ENCODE peak calls at places on chromosomes 13 and 19, in five cellular contexts. C is AG04450, Z is substantia nigra, E is adrenal gland, Y is neural progenitor cell. B is an unnamed sample.

GRCh38 chr19:52992109-52993004 is 21.4 kb upstream of the ERVV-1 start:
- DNase-seq in E (no peak), C (no peak), Z (no peak), Y (peak), B (peak)

GRCh38 chr13:74819549-74819948 is 662.4 kb downstream of the TBC1D4 start:
- DNase-seq in Z (no peak), Y (no peak), C (no peak), E (no peak), B (no peak)

GRCh38 chr19:3964256-3965194 is 6.4 kb downstream of the DAPK3 start:
- DNase-seq in Y (peak), E (no peak), C (no peak), Z (no peak), B (no peak)

GRCh38 chr13:99119686-99120085 is 81.0 kb upstream of the UBAC2 start:
- DNase-seq in Z (no peak), C (no peak), E (no peak), Y (no peak), B (no peak)

GRCh38 chr13:98353750-98354149 is 176.7 kb upstream of the RNF113B start:
- DNase-seq in E (no peak), Z (no peak), Y (no peak), C (no peak), B (no peak)

GRCh38 chr13:42594577-42595571 is 20.9 kb downstream of the TNFSF11 start:
- DNase-seq in E (peak), Y (peak), C (peak), Z (peak), B (peak)

GRCh38 chr19:3121821-3122511 is 13.9 kb upstream of the GNA15 start:
- DNase-seq in E (no peak), C (no peak), Z (no peak), Y (no peak), B (no peak)

GRCh38 chr13:46119883-46120614 is 15.2 kb upstream of the CPB2 start:
- DNase-seq in Y (no peak), Z (no peak), E (peak), C (no peak), B (peak)

GRCh38 chr13:66534561-66534960 is 695.6 kb downstream of the PCDH9 start:
- DNase-seq in E (no peak), Z (no peak), C (no peak), Y (no peak), B (no peak)

GRCh38 chr19:55559684-55560083 is 14.3 kb upstream of the SBK3 start:
- DNase-seq in E (no peak), Y (no peak), Z (no peak), C (no peak), B (no peak)

GRCh38 chr13:29539866-29540265 is 55.6 kb downstream of the SLC7A1 start:
- DNase-seq in Y (no peak), E (no peak), C (no peak), Z (no peak), B (no peak)

GRCh38 chr19:37941820-37942515 is 35.0 kb downstream of the SIPA1L3 start:
- DNase-seq in Y (peak), E (no peak), Z (no peak), C (no peak), B (no peak)

GRCh38 chr19:11196406-11197287 is 698 bp downstream of the KANK2 start:
- DNase-seq in Z (no peak), E (no peak), Y (peak), C (no peak), B (no peak)

GRCh38 chr13:82833928-82834327 is 1048.3 kb downstream of the SLITRK1 start:
- DNase-seq in Z (no peak), E (no peak), Y (no peak), C (peak), B (no peak)

GRCh38 chr19:11195169-11195568 is 2.2 kb downstream of the KANK2 start:
- DNase-seq in Y (no peak), E (no peak), Z (no peak), C (no peak), B (no peak)

GRCh38 chr13:76406243-76406642 is 480.0 kb downstream of the KCTD12 start:
- DNase-seq in Y (no peak), C (no peak), E (no peak), Z (no peak), B (no peak)

GRCh38 chr19:17073869-17074627 is 1.2 kb downstream of the HAUS8 start:
- DNase-seq in E (no peak), Z (no peak), Y (no peak), C (no peak), B (no peak)

GRCh38 chr13:39197645-39198007 is 159.4 kb downstream of the NHLRC3 start:
- DNase-seq in Z (no peak), C (no peak), Y (no peak), E (no peak), B (no peak)

GRCh38 chr13:98443329-98443728 is 133.6 kb downstream of the STK24 start:
- DNase-seq in Y (no peak), E (no peak), Z (no peak), C (peak), B (no peak)

GRCh38 chr13:30690282-30691188 is 44.8 kb upstream of the ALOX5AP start:
- DNase-seq in Y (no peak), Z (peak), C (peak), E (peak), B (peak)

GRCh38 chr19:19218911-19219310 is 7.2 kb downstream of the NCAN start:
- DNase-seq in E (no peak), C (no peak), Z (no peak), Y (no peak), B (no peak)

GRCh38 chr13:27822258-27822872 is 30.1 kb downstream of the GSX1 start:
- DNase-seq in Z (no peak), Y (peak), C (no peak), E (no peak), B (no peak)

GRCh38 chr19:49136771-49137171 is 17.4 kb downstream of the PPFIA3 start:
- DNase-seq in Y (no peak), E (no peak), Z (no peak), C (no peak), B (no peak)
- H3K27ac ChIP-seq in Y (no peak), E (no peak), Z (no peak), C (no peak), B (no peak)

GRCh38 chr19:41551711-41552110 is 24.3 kb upstream of the CEACAM21 start:
- DNase-seq in C (no peak), Y (no peak), E (no peak), Z (no peak), B (no peak)
- H3K27ac ChIP-seq in C (no peak), Y (no peak), E (no peak), Z (peak), B (no peak)

GRCh38 chr13:110963554-110963970 is 48.7 kb upstream of the ANKRD10 start:
- DNase-seq in Y (no peak), C (no peak), E (no peak), Z (no peak), B (no peak)
- H3K27ac ChIP-seq in Y (no peak), C (no peak), E (no peak), Z (no peak), B (no peak)

GRCh38 chr13:33249066-33249465 is 36.5 kb downstream of the STARD13 start:
- DNase-seq in Y (no peak), E (no peak), Z (no peak), C (no peak), B (no peak)

GRCh38 chr13:33251131-33251629 is 34.4 kb downstream of the STARD13 start:
- DNase-seq in E (peak), C (peak), Y (no peak), Z (peak), B (no peak)

GRCh38 chr13:33250594-33250993 is 35.0 kb downstream of the STARD13 start:
- DNase-seq in Y (no peak), C (no peak), Z (no peak), E (no peak), B (no peak)

GRCh38 chr13:33249894-33250293 is 35.7 kb downstream of the STARD13 start:
- DNase-seq in E (no peak), Y (no peak), C (no peak), Z (no peak), B (no peak)

GRCh38 chr13:33252103-33252502 is 33.5 kb downstream of the STARD13 start:
- DNase-seq in Z (no peak), Y (no peak), C (no peak), E (no peak), B (no peak)
- H3K27ac ChIP-seq in Z (no peak), Y (no peak), C (peak), E (no peak), B (no peak)

GRCh38 chr19:39444598-39445257 is 654 bp upstream of the SUPT5H start:
- DNase-seq in Y (no peak), C (no peak), E (no peak), Z (no peak), B (peak)

GRCh38 chr19:39445258-39446071 is at the start of gene SUPT5H:
- DNase-seq in Y (peak), E (peak), C (peak), Z (peak), B (peak)

GRCh38 chr19:39448271-39448670 is 2.9 kb downstream of the SUPT5H start:
- DNase-seq in C (no peak), E (no peak), Z (no peak), Y (no peak), B (no peak)

GRCh38 chr19:39446365-39447084 is 1.1 kb downstream of the SUPT5H start:
- DNase-seq in Y (no peak), Z (no peak), C (no peak), E (no peak), B (no peak)

DNA sequence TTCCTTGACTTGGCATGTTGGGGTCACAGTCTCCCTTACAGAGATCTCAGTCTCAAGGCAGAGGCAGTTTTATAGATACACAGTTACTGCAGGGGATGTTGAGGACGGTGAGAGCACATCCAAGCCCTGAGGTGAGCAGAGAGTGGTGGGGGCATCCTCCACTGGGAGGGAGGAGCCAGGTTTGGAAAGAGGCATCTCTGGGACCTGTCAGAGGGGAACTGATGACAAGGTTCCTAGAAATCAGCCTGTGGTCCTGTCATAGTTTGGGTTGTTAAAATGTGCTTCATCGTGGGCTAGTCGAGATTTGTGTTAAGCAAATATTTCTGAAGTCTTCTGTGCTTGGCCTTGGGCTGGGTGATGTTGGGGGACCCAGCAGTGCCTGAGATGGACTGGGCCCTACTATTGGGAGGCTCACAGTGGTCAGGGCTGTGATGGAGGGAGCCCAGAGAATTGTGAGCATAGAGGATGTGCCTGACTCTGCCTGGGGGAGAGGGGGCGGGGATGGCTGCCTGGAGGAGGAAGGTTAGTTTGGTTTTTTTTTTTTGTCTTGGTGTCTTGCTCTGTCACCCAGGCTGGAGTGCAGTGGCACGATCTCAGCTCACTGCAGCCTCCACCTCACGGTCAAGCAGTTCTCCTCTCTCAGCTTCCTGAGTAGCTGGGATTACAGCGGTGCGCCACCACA is 3.9 kb downstream of the SUPT5H start:
- DNase-seq in E (no peak), Y (no peak), C (no peak), Z (no peak), B (no peak)
- H3K27ac ChIP-seq in E (no peak), Y (no peak), C (no peak), Z (no peak), B (no peak)

GRCh38 chr19:46963093-46963734 is 56.4 kb upstream of the NPAS1 start:
- DNase-seq in Z (no peak), C (peak), Y (no peak), E (no peak), B (no peak)
- H3K27ac ChIP-seq in Z (peak), C (peak), Y (peak), E (no peak), B (no peak)

GRCh38 chr19:13017306-13018036 is 22.2 kb downstream of the NFIX start:
- DNase-seq in C (no peak), Y (no peak), E (no peak), Z (no peak), B (no peak)

GRCh38 chr19:13016245-13016627 is 21.0 kb downstream of the NFIX start:
- DNase-seq in Z (no peak), E (no peak), C (no peak), Y (no peak), B (no peak)

GRCh38 chr19:13015361-13016231 is 20.3 kb downstream of the NFIX start:
- DNase-seq in E (no peak), C (no peak), Y (peak), Z (no peak), B (no peak)

GRCh38 chr19:13018037-13018914 is 23.0 kb downstream of the NFIX start:
- DNase-seq in Z (peak), E (peak), C (no peak), Y (peak), B (peak)

DNA sequence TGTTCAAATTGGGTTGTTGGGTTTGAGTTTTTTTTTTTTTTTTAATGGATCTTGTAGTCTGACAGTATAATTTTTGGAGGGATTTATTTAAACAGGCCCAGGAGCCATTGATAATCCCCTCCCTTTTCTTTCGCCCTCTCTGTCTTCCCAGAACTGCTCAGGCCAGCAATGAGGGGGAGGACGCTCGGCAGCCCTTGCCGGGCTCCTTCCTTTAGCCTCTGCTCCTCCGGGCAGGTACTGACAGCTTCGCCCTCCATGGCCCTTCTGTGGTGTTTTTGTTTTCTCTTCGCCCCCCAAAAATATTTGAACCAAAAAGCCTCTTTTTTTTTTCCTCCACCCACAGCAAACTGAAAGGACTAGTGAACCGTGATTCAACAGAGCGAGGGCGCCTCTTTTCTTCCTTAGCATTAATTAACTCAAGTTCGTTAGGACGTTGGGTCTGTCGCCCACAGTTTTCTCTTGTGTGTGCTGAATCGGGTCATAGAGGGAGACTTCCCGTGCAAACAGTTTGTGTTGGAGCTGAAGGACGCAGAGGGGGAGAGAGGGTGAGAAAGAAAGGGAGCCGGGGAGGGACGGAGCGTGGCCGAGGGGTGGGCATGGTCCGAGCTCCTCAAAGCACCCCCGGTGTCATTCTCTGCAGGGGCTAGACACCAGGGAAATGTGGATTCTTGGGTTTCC is 21.5 kb downstream of the NFIX start:
- DNase-seq in E (no peak), Z (peak), C (no peak), Y (peak), B (no peak)
- H3K27ac ChIP-seq in E (no peak), Z (peak), C (peak), Y (no peak), B (peak)

GRCh38 chr19:32580353-32580900 is 563 bp upstream of the PDCD5 start:
- DNase-seq in Y (no peak), E (no peak), C (no peak), Z (no peak), B (no peak)
- H3K27ac ChIP-seq in Y (no peak), E (no peak), C (no peak), Z (peak), B (no peak)